ENCODE peak calls at places on chromosomes 16 and 17, in six cellular contexts. Y is left ventricle myocardium inferior, R is ovary, V is DND-41, S is cardiac fibroblast, X is Peyer's patch. Z is an unnamed sample.

GRCh38 chr17:82960419-82961271 is 118.8 kb upstream of the METRNL start:
- DNase-seq in Y (peak), R (peak), V (no peak), S (no peak), X (peak), Z (no peak)

GRCh38 chr17:32551186-32551955 is 64.6 kb downstream of the CDK5R1 start:
- DNase-seq in Y (no peak), R (no peak), V (no peak), S (peak), X (no peak), Z (no peak)

GRCh38 chr17:68771867-68772515 is 170.8 kb upstream of the FAM20A start:
- DNase-seq in Y (no peak), R (peak), V (peak), S (peak), X (no peak), Z (no peak)

GRCh38 chr16:56866955-56867830 is 2.2 kb downstream of the SLC12A3 start:
- DNase-seq in Y (no peak), R (peak), V (peak), S (peak), X (peak), Z (no peak)

GRCh38 chr17:2624292-2624731 is 30.9 kb downstream of the PAFAH1B1 start:
- DNase-seq in Y (no peak), R (no peak), V (no peak), S (no peak), X (peak), Z (no peak)

GRCh38 chr16:79653337-79654000 is 52.9 kb upstream of the MAF start:
- DNase-seq in Y (peak), R (peak), V (no peak), S (peak), X (no peak), Z (peak)

GRCh38 chr17:50684612-50685333 is 22.9 kb downstream of the ANKRD40 start:
- DNase-seq in Y (no peak), R (no peak), V (no peak), S (no peak), X (no peak), Z (no peak)

GRCh38 chr17:1779571-1780074 is 17.8 kb downstream of the SERPINF1 start:
- DNase-seq in Y (peak), R (peak), V (no peak), S (peak), X (peak), Z (peak)

GRCh38 chr17:75091855-75092327 is 4.1 kb downstream of the SLC16A5 start:
- DNase-seq in Y (no peak), R (no peak), V (no peak), S (no peak), X (no peak), Z (no peak)

GRCh38 chr16:69276143-69277115 is 34.7 kb upstream of the VPS4A start:
- DNase-seq in Y (peak), R (peak), V (no peak), S (peak), X (no peak), Z (peak)

GRCh38 chr17:27293359-27293897 is 486 bp upstream of the WSB1 start:
- DNase-seq in Y (no peak), R (peak), V (no peak), S (no peak), X (no peak), Z (no peak)

GRCh38 chr16:47073223-47074155 is 70.3 kb downstream of the NETO2 start:
- DNase-seq in Y (no peak), R (no peak), V (no peak), S (no peak), X (no peak), Z (no peak)

GRCh38 chr16:65572156-65572555 is 450.3 kb upstream of the CDH11 start:
- DNase-seq in Y (no peak), R (no peak), V (no peak), S (peak), X (no peak), Z (no peak)

GRCh38 chr17:10754109-10754508 is 24.3 kb upstream of the TMEM220 start:
- DNase-seq in Y (no peak), R (peak), V (peak), S (peak), X (no peak), Z (no peak)

GRCh38 chr16:70592106-70592571 is 54.2 kb upstream of the IL34 start:
- DNase-seq in Y (peak), R (peak), V (no peak), S (peak), X (no peak), Z (peak)

GRCh38 chr16:68257251-68257905 is 6.9 kb upstream of the SLC7A6 start:
- DNase-seq in Y (no peak), R (no peak), V (peak), S (no peak), X (peak), Z (no peak)

GRCh38 chr17:57097832-57098421 is 12.9 kb downstream of the AKAP1 start:
- DNase-seq in Y (no peak), R (peak), V (no peak), S (peak), X (no peak), Z (no peak)

GRCh38 chr16:3879258-3879886 is 1.1 kb downstream of the CREBBP start:
- DNase-seq in Y (peak), R (no peak), V (no peak), S (peak), X (no peak), Z (peak)

GRCh38 chr16:54931757-54932660 is 1.3 kb downstream of the IRX5 start:
- DNase-seq in Y (no peak), R (no peak), V (peak), S (no peak), X (no peak), Z (no peak)

GRCh38 chr17:81395600-81396277 is 482 bp downstream of the BAHCC1 start:
- DNase-seq in Y (no peak), R (no peak), V (no peak), S (no peak), X (no peak), Z (no peak)

GRCh38 chr16:56294014-56294413 is 102.7 kb downstream of the GNAO1 start:
- DNase-seq in Y (no peak), R (no peak), V (no peak), S (no peak), X (no peak), Z (no peak)

GRCh38 chr16:71894229-71894920 is 956 bp upstream of the IST1 start:
- DNase-seq in Y (peak), R (peak), V (peak), S (peak), X (peak), Z (peak)

GRCh38 chr16:77211880-77212735 is 12.9 kb downstream of the SYCE1L start:
- DNase-seq in Y (peak), R (peak), V (no peak), S (peak), X (peak), Z (peak)

GRCh38 chr16:72590179-72590937 is 418.4 kb upstream of the PMFBP1 start:
- DNase-seq in Y (no peak), R (no peak), V (no peak), S (no peak), X (no peak), Z (no peak)

GRCh38 chr17:2064147-2064489 is 9.2 kb downstream of the HIC1 start:
- DNase-seq in Y (no peak), R (no peak), V (no peak), S (peak), X (no peak), Z (no peak)

GRCh38 chr17:16515933-16516332 is 23.9 kb upstream of the LRRC75A start:
- DNase-seq in Y (no peak), R (no peak), V (no peak), S (no peak), X (no peak), Z (no peak)

GRCh38 chr17:16519021-16519420 is 27.0 kb upstream of the LRRC75A start:
- DNase-seq in Y (no peak), R (no peak), V (no peak), S (no peak), X (no peak), Z (no peak)

GRCh38 chr17:16513858-16514257 is 21.9 kb upstream of the LRRC75A start:
- DNase-seq in Y (no peak), R (no peak), V (no peak), S (no peak), X (no peak), Z (no peak)

GRCh38 chr17:16517477-16517876 is 25.5 kb upstream of the LRRC75A start:
- DNase-seq in Y (no peak), R (no peak), V (no peak), S (no peak), X (no peak), Z (no peak)

DNA sequence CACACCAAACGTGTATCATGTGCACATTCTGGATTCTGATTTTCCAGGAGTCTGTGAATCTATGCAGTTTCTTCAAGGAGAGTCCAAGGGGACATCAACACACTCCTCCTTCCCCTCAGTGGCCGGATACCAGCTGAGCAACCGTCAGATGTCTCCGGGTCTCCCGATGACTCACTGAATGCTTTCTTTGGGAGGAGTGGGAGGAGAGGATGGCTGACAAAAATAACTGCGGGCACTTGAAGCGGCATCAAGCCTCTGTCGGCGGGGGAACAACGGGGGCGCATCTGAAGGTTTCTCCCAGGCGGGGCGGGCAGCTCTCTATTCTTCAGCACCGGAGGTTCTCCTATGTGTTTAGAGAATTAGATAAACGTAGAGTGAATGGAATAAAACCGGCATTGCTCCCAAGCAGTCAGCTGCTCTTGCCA is 24.6 kb upstream of the LRRC75A start:
- DNase-seq in Y (no peak), R (peak), V (no peak), S (peak), X (no peak), Z (peak)
- H3K4me3 ChIP-seq in Y (peak), R (no peak), V (no peak), S (peak), X (no peak), Z (no peak)

GRCh38 chr17:63258785-63259184 is 187.3 kb downstream of the CYB561 start:
- DNase-seq in Y (no peak), R (no peak), V (no peak), S (no peak), X (no peak), Z (no peak)
- H3K4me3 ChIP-seq in Y (no peak), R (no peak), V (no peak), S (no peak), X (no peak), Z (no peak)

GRCh38 chr16:66752379-66752778 is 970 bp upstream of the DYNC1LI2 start:
- DNase-seq in Y (no peak), R (no peak), V (no peak), S (no peak), X (no peak), Z (no peak)
- H3K4me3 ChIP-seq in Y (peak), R (no peak), V (peak), S (no peak), X (no peak), Z (no peak)

GRCh38 chr17:52159810-52160578 is 1.5 kb upstream of the CA10 start:
- DNase-seq in Y (no peak), R (no peak), V (no peak), S (no peak), X (no peak), Z (no peak)
- H3K4me3 ChIP-seq in Y (no peak), R (no peak), V (no peak), S (no peak), X (no peak), Z (no peak)

DNA sequence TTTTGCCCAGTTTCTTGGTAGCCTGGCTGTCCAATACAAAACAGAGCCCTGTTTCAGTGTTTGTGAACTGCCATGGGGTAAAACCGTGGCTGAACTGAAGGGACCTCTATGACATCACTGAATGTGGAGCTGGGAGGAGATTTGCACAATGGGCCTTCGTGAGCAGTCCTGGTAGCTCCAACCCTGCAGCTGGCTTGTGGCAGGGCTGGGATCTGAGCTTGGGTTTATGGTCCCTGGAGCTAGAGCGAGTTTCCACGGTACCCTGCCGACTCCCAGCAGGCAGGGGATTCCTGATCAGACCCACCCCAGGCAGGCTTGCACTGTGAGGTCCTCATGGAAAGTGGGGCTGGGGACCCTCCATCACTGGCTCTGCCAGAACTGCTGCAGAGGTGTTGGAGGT is 247.0 kb downstream of the GSG1L start:
- DNase-seq in Y (no peak), R (no peak), V (no peak), S (no peak), X (no peak), Z (peak)
- H3K4me3 ChIP-seq in Y (no peak), R (no peak), V (no peak), S (no peak), X (no peak), Z (no peak)

DNA sequence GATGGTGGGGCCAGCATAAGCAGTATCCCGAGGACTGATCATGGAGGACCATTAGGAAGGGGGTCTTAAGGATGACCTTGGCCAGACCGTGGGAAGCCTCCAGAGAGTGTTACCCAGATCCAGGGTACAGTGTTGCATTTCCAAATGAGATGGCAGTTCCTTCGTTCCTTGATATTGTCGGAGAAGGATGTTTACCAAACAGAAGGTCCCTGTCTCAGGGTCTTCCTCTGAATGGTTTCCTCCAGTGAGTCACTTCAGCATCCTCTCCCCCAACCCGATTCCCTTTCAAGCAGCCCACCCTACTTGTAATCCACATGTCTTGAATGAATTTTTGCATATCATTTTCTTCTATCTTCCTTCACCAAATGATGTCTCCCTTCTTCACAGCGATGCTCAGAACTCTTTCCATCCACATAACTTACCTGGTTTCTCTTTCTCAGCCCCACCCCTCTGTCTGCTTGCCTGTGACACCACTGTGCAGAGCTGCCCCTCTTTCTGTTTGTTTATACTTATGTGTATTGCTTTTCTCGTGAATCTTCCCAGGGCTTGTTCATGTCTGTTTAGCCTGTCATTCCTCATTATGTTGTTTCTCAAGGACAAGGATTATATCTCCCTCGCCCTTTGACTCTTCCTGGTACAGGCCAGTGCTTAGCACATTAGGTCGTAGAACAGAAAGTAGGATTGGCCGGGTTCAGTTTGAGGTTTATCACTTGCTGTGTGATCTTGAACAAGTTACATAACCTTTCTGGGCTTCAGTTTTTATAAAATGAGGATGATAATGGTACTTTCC is 5.7 kb downstream of the GOSR2 start:
- DNase-seq in Y (no peak), R (no peak), V (no peak), S (no peak), X (no peak), Z (no peak)
- H3K4me3 ChIP-seq in Y (no peak), R (no peak), V (no peak), S (no peak), X (no peak), Z (no peak)

GRCh38 chr16:58127033-58127556 is 2.1 kb downstream of the CFAP20 start:
- DNase-seq in Y (no peak), R (peak), V (no peak), S (peak), X (no peak), Z (no peak)
- H3K4me3 ChIP-seq in Y (peak), R (peak), V (peak), S (peak), X (no peak), Z (no peak)

GRCh38 chr17:78748730-78749317 is 33.2 kb downstream of the CYTH1 start:
- DNase-seq in Y (peak), R (peak), V (peak), S (peak), X (peak), Z (no peak)
- H3K4me3 ChIP-seq in Y (peak), R (no peak), V (no peak), S (no peak), X (no peak), Z (no peak)